ENCODE peak calls at places on chromosome 22, in four cellular contexts. V is aorta; U is CD4-positive, alpha-beta memory T cell; S is neuronal stem cell. P is an unnamed sample. For H3K4me1, the result is how much of the 10 kb centered on the place peaks cover.

GRCh38 chr22:18076060-18076497 is 1.7 kb upstream of the PEX26 start:
- DNase-seq in U (peak), V (peak), S (peak), P (peak)

GRCh38 chr22:47678048-47678447 is 915.6 kb downstream of the TBC1D22A start:
- DNase-seq in U (no peak), S (no peak), V (no peak), P (no peak)

GRCh38 chr22:50309601-50309991 is 2.1 kb upstream of the PLXNB2 start:
- DNase-seq in S (no peak), V (no peak), U (no peak), P (no peak)

GRCh38 chr22:25110846-25111578 is 88.6 kb upstream of the CRYBB3 start:
- DNase-seq in U (peak), V (peak), S (peak), P (peak)

GRCh38 chr22:19975707-19976035 is 34.1 kb upstream of the TXNRD2 start:
- DNase-seq in S (no peak), V (no peak), U (no peak), P (no peak)

GRCh38 chr22:46914916-46915894 is 152.8 kb downstream of the TBC1D22A start:
- DNase-seq in S (no peak), U (no peak), V (peak), P (peak)

GRCh38 chr22:46358766-46359165 is 23.3 kb downstream of the TRMU start:
- DNase-seq in V (peak), S (no peak), U (no peak), P (no peak)

GRCh38 chr22:18035740-18036139 is 11.4 kb upstream of the MICAL3 start:
- DNase-seq in V (no peak), U (no peak), S (no peak), P (no peak)

GRCh38 chr22:48849963-48850657 is 977.6 kb downstream of the BRD1 start:
- DNase-seq in V (peak), S (no peak), U (no peak), P (no peak)

GRCh38 chr22:19173047-19174035 is 5.2 kb downstream of the SLC25A1 start:
- DNase-seq in S (no peak), V (peak), U (no peak), P (no peak)

GRCh38 chr22:17106785-17107546 is 14.2 kb downstream of the TMEM121B start:
- DNase-seq in V (peak), S (no peak), U (no peak), P (no peak)

GRCh38 chr22:43501951-43502874 is 90.4 kb downstream of the MPPED1 start:
- DNase-seq in U (no peak), V (no peak), S (no peak), P (no peak)

GRCh38 chr22:38734203-38735100 is 21.3 kb downstream of the SUN2 start:
- DNase-seq in V (peak), U (no peak), S (no peak), P (no peak)

DNA sequence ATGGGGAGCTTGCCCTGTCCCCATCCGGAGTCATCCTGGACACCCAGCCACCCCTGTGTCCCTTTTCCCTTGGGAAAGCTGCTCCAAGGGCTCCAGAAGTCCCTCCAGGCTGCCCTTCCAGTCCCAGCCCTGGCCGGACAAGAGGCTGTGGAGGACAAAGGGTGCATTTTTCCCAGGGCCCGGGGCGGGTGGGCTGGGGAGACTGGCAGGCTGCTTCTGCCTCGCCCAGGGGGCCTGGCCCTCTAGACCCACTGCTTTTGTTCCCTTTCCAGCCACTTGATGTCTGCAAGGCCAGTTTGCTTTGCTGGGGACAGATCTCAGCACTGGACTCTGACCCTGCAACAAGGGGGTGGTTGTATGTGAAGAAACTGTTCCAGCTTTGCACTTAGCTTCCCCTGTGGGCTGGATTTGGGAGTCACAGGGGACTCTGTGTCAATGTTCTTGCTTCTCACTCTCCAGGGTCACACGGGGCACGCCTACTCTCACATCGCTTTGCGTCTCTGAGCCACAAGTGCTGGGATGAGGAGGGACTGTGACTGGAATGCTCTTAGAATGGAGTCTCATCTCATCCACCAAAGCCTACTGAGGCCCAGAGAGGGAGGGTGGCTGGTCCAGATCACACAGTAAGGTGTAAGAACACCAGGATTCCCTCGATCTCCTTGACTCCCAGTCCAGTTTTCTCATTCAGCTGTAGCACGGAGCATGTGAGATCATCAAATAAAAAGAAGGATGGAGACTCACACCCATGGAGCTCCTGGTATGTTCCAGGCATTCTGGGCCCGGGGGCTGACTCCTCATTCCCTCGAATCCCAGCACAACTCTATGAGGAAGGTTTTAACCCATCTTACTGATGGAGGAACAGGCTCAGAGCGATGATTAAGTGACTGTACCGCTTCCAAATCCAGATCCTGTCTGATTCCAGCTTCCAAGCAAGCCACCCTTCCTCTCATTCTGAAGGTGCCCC is 59.9 kb downstream of the FBXO7 start:
- DNase-seq in U (no peak), S (no peak), V (peak), P (no peak)
- H3K4me1 ChIP-seq in U (under half), S (under half), V (under half), P (under half)

DNA sequence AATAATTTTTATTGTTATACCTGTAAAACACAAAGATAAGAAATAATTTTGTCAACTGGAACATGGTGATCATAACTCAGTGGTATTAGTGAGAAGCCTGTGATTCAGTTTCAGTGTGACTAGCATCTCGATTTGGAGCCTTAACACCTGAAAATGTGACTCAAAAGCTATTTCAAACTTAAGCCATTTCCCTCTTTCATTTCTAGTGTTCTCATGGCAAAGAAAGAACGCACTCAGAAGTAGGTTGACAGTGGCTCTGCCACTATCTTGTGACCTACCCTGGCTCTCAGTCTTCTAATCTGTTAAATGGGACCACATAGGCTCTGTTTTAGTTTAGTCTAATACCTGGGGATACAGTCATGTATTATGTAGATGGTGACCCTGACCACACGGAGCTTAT is 62.7 kb downstream of the ISX start:
- DNase-seq in V (no peak), U (no peak), S (no peak), P (no peak)
- H3K4me1 ChIP-seq in V (under half), U (under half), S (under half), P (under half)

GRCh38 chr22:37244114-37244921 is at the start of gene RAC2:
- DNase-seq in U (peak), V (peak), S (no peak), P (peak)

GRCh38 chr22:37241351-37242142 is 2.5 kb downstream of the RAC2 start:
- DNase-seq in S (no peak), U (peak), V (no peak), P (no peak)

GRCh38 chr22:37242395-37242918 is 1.6 kb downstream of the RAC2 start:
- DNase-seq in U (peak), S (no peak), V (no peak), P (peak)

GRCh38 chr22:37244922-37245722 is 1.1 kb upstream of the RAC2 start:
- DNase-seq in V (peak), U (no peak), S (no peak), P (no peak)

DNA sequence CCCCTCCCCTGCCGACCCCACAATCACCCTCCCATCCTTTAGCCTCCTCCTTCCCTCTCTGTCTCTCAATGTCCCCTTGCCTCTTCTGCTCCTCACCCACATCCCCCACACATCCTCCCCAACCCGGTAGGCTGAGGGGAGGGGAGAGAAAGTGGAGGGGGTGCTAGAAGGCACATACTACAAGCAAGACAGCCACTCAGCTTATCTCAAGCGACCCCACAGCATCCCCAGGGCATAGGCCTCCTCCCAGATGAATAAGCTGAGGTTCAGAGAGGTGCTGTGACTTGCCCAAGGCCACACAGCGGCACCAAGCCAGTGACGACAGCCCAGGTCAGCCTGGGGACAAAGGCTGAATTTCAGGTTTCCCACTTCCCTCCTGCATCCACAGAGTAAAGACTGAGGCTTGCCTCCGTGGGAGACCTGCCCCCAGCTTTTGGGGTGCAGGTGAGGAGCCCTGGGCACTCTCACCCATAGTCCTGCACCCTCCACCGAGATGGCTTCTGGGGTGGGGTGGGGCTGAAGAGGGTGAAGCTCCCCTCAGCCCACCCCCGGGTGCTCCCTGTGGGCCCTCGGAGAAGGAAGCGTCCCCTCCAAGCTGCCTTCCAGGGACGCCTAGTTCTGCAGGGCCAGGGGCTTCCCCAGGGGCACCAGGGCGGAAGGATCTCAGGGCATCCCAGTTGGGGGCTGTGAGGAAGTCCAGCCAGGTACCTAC is 511 bp downstream of the RAC2 start:
- DNase-seq in V (no peak), U (no peak), S (no peak), P (no peak)
- H3K4me1 ChIP-seq in V (under half), U (half or more), S (under half), P (under half)

DNA sequence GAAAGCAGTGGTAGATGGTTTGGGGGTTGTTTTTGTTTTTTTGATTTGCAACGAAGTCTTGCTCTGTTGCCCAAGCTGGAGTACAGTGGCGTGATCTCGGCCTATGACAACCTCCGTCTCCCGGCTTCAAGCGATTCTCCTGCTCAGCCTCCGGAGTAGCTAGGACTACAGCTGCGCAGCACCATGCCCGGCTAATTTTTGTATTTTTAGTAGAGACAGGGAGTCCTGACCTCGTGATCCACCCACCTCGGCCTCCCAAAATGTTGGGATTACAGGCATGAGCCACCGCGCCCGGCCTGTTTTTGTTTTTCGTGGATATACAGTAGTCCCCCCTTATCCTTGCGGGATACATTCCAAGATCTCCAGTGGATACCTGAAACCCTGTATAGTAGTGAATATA is 6.6 kb downstream of the EP300 start:
- DNase-seq in S (no peak), U (no peak), V (no peak), P (no peak)
- H3K4me1 ChIP-seq in S (under half), U (half or more), V (under half), P (under half)

GRCh38 chr22:40484906-40485660 is 114.7 kb downstream of the SGSM3 start:
- DNase-seq in S (no peak), V (no peak), U (no peak), P (no peak)
- H3K4me1 ChIP-seq in S (under half), V (under half), U (under half), P (under half)

GRCh38 chr22:37594237-37594636 is 14.3 kb upstream of the LGALS2 start:
- DNase-seq in V (no peak), U (no peak), S (no peak), P (no peak)

GRCh38 chr22:37591823-37592404 is 12.0 kb upstream of the LGALS2 start:
- DNase-seq in U (no peak), S (no peak), V (no peak), P (no peak)

GRCh38 chr22:37589607-37590006 is 9.7 kb upstream of the LGALS2 start:
- DNase-seq in U (no peak), V (no peak), S (no peak), P (no peak)

DNA sequence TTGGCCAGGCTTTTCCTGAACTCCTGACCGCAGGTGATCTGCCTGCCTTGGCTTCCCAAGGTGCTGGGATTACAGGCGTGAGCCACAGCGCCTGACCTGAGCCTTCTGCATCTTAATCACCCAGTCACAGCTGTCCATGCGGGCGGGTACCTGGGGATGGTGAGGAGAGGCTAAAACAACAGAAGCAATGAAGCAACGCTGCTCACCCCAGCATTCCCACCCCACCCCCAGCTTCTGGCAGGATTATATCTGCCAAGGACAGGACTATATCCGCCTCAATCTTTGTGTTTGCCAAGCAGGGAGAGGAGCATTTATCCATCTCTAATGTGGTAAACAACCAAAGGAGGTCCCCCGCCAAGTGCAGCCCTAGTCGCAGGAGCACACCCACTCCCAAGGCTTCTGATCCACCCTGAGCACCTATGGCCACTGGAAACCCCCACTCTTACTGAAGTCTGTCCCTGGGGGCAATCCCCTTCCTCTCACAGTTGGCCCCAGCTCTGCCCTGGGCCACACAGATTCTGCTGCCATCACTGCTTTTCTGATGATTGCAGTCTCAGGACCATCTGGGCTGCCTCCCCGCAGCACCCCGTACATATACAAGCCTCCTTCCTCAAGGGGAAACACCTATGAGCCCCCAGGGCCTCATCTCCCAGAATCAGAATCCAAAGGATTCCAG is 8.8 kb upstream of the LGALS2 start:
- DNase-seq in S (no peak), V (no peak), U (no peak), P (no peak)
- H3K4me1 ChIP-seq in S (under half), V (under half), U (under half), P (under half)

DNA sequence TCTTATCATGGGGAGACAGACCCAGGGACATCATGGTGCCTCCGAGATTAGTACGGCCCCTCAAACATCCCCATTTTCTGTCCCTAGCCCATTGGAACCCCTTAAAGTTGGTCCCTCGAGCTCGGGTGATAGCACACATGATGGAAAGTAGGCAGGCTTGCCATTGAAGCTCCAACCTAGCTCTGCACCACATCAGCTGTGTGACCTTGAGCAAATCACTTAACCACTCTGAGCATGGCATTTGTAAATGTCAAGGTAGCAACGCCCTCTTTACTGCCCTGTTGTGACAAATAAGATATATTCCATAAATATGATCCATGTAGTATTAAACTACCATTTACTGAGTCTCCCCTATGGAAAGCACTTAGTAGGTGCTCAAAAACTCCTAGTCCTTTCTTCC is 61.1 kb downstream of the MIAT start:
- DNase-seq in S (no peak), U (no peak), V (no peak), P (no peak)
- H3K4me1 ChIP-seq in S (under half), U (under half), V (under half), P (under half)